ENCODE peak calls at places on chromosomes 1 and 21, in six cellular contexts. T, H, S, Z, D and M are unnamed samples.

GRCh38 chr1:244212792-244213475 is 161.9 kb downstream of the ZBTB18 start:
- DNase-seq in T (no peak), H (no peak), S (no peak), D (no peak), Z (no peak), M (no peak)

GRCh38 chr21:46560568-46561447 is 44.1 kb downstream of the S100B start:
- DNase-seq in D (no peak), H (no peak), T (no peak), S (no peak), Z (no peak), M (no peak)

GRCh38 chr1:27563407-27564263 is 40.3 kb downstream of the AHDC1 start:
- DNase-seq in D (peak; percentile 71), Z (no peak), T (peak; percentile 88), S (peak; percentile 59), H (no peak), M (no peak)

GRCh38 chr1:172727956-172728603 is 69.2 kb downstream of the FASLG start:
- DNase-seq in D (no peak), Z (peak; percentile 87), T (no peak), H (no peak), S (no peak), M (peak; percentile 55)

GRCh38 chr1:110348050-110348449 is 8.9 kb downstream of the RBM15 start:
- DNase-seq in S (no peak), D (no peak), H (no peak), Z (no peak), T (no peak), M (no peak)

GRCh38 chr1:240823357-240823756 is 211.4 kb upstream of the GREM2 start:
- DNase-seq in D (no peak), H (no peak), Z (no peak), T (no peak), S (no peak), M (no peak)

GRCh38 chr21:34552324-34553198 is 40.6 kb upstream of the KCNE1 start:
- DNase-seq in Z (no peak), T (no peak), H (no peak), D (no peak), S (no peak), M (no peak)

GRCh38 chr1:163085904-163086268 is 16.7 kb downstream of the RGS4 start:
- DNase-seq in T (no peak), H (no peak), Z (no peak), S (no peak), D (no peak), M (no peak)

GRCh38 chr1:221517961-221518360 is 223.9 kb downstream of the DUSP10 start:
- DNase-seq in Z (no peak), T (no peak), H (no peak), S (no peak), D (no peak), M (no peak)

GRCh38 chr1:41476807-41477361 is 7.6 kb downstream of the EDN2 start:
- DNase-seq in S (no peak), H (no peak), T (peak; percentile 73), D (peak; percentile 49), Z (no peak), M (no peak)

GRCh38 chr1:93662481-93663190 is 19.0 kb downstream of the BCAR3 start:
- DNase-seq in Z (no peak), T (no peak), H (no peak), S (no peak), D (no peak), M (no peak)

GRCh38 chr1:52368383-52369172 is 2.6 kb upstream of the CC2D1B start:
- DNase-seq in D (peak; percentile 65), S (peak; percentile 43), T (peak; percentile 75), H (peak; percentile 48), Z (peak; percentile 81), M (no peak)

GRCh38 chr1:2909797-2910196 is 108.3 kb upstream of the TTC34 start:
- DNase-seq in D (no peak), S (no peak), T (no peak), H (no peak), Z (no peak), M (no peak)

GRCh38 chr21:17818158-17819113 is 720 bp downstream of the C21orf91 start:
- DNase-seq in D (no peak), S (peak; percentile 38), T (peak; percentile 71), H (peak; percentile 21), Z (peak; percentile 56), M (no peak)

GRCh38 chr1:228021526-228022030 is 14.8 kb downstream of the WNT3A start:
- DNase-seq in D (peak; percentile 18), T (peak; percentile 51), H (no peak), S (no peak), Z (no peak), M (no peak)

GRCh38 chr1:38690790-38691189 is 168.8 kb downstream of the RRAGC start:
- DNase-seq in D (no peak), H (no peak), T (no peak), Z (no peak), S (no peak), M (no peak)

GRCh38 chr1:209106237-209106741 is 477.2 kb upstream of the CAMK1G start:
- DNase-seq in Z (peak; percentile 14), D (no peak), S (no peak), T (no peak), H (no peak), M (no peak)

GRCh38 chr21:45293726-45294401 is 6.2 kb upstream of the POFUT2 start:
- DNase-seq in Z (no peak), T (peak; percentile 65), D (peak; percentile 79), S (no peak), H (no peak), M (no peak)

GRCh38 chr1:169044296-169044695 is 62.2 kb upstream of the ATP1B1 start:
- DNase-seq in S (no peak), D (no peak), T (no peak), Z (peak; percentile 81), H (peak; percentile 14), M (no peak)

GRCh38 chr1:27598902-27599528 is 4.9 kb downstream of the AHDC1 start:
- DNase-seq in D (peak; percentile 82), Z (no peak), S (peak; percentile 43), T (peak; percentile 77), H (no peak), M (no peak)

GRCh38 chr1:210364479-210364878 is 35.8 kb downstream of the HHAT start:
- DNase-seq in T (no peak), H (no peak), Z (no peak), D (no peak), S (no peak), M (no peak)

GRCh38 chr1:2339206-2340085 is 51.9 kb downstream of the MORN1 start:
- DNase-seq in Z (no peak), H (no peak), D (no peak), T (peak; percentile 64), S (no peak), M (no peak)

GRCh38 chr1:167629681-167630567 is at the start of gene RCSD1:
- DNase-seq in Z (peak; percentile 82), H (peak; percentile 40), S (no peak), D (no peak), T (peak; percentile 83), M (no peak)

GRCh38 chr1:116878804-116879477 is 30.8 kb upstream of the PTGFRN start:
- DNase-seq in S (no peak), D (peak; percentile 44), Z (no peak), T (peak; percentile 62), H (no peak), M (no peak)

GRCh38 chr1:118077331-118078055 is 107.5 kb downstream of the SPAG17 start:
- DNase-seq in S (no peak), Z (peak; percentile 23), D (no peak), T (no peak), H (no peak), M (peak; percentile 22)

DNA sequence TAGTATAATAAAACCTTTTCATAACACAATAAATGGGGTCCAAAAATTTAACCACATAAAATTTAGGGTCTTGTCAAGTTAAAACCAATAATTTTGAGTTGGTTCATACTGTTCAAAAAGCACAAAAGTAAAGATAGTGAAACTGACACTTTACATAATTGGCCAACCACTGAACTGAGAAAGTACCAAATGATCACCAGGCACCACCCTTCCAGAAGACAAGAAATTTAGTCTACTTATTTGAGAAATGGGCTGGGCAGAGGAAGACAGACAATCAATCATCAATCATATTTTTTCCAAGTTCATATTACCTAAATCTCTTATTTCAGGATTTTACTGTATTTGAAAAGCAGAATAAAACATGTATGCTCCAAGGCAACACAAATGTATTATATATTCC is 6.5 kb upstream of the GOLPH3L start:
- DNase-seq in T (no peak), H (no peak), Z (no peak), S (no peak), D (no peak), M (no peak)
- H3K4me3 ChIP-seq in T (no peak overlapping the region), H (no peak overlapping the region), Z (no peak overlapping the region), S (no peak overlapping the region), D (no peak overlapping the region), M (no peak overlapping the region)

DNA sequence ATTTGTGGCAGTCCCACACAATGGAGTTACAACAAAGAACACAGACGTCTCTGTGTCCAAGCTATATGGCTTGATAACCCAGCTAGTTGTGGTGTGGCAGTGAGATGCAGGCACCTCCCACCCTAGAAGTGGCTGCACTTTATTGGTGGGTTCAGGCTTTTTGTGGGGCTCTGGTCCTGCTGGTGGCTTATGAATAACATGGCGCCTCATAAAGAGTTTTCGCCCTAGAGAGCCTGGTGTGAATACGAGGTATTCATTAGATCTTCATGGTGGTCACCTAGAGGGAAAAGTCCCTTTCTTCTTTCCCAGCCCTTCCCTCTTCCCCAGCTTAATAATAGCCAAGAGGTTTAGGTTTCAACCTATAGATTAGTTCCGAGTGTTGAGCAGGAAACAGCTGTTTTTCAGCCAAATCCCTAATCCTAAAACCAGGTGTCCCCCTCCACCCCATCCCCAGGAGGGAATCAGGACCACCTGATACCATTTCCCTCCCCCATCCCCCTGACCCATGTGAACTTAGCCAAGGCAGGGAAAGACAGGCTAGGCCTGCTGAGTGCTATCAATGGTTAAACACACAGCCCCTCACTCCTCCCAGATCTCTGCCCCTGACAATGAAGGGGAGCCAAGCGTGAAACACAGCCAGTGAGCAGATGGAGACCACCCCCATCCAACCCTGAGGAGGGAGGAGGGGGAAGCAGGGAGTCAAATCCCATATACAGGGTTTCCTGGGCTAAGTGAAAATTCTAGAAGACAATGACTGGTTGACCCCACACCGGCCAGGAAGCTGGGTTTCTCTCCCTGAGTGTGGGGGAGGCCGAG is 58.2 kb downstream of the NFASC start:
- DNase-seq in D (no peak), T (no peak), S (no peak), H (no peak), Z (no peak), M (no peak)
- H3K4me1 ChIP-seq in D (peaks cover 14% of the 10 kb centered on the region), T (peaks cover 3% of the 10 kb centered on the region), S (peaks cover 3% of the 10 kb centered on the region), H (no peaks in the 10 kb centered on the region), Z (no peaks in the 10 kb centered on the region), M (peaks cover 16% of the 10 kb centered on the region)

GRCh38 chr1:54265661-54266060 is 65.7 kb downstream of the MRPL37 start:
- DNase-seq in T (no peak), S (no peak), D (no peak), H (no peak), Z (no peak), M (no peak)
- H3K4me3 ChIP-seq in T (no peak overlapping the region), S (no peak overlapping the region), D (no peak overlapping the region), H (no peak overlapping the region), Z (no peak overlapping the region), M (no peak overlapping the region)

DNA sequence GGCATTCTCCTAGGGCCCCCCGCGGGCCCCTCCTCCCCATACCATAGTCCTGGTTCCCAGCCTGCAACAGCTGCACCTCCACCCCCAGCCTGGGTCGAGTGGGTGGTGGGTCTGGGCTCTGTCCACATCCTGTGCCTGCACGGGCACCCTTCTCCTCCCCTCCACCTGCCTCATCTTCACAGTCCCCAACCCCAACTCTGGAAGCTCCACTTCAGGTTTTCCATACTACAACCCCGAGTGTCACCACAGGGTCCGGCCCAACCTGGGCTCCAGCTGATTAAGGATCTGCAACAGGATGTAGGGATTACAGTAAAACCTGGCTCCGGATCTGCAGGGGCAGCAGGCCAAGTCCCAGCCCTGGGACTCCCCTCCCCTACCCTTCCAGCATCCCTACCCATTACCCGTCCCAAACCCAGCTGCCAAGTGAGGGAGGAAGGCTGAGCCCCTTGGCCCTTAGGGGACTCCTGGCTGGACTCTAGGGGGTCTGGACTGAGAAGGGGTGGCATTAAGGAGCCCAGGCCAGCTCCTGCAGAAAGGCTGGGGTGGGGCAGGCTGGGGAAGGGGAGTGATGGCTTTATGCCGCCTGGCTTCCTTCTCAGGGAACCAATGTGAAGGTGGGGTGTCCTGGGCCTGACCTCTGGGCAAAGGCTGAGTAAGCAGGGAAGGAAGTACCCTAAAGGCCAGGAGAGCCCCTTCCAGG is 116.8 kb downstream of the CASZ1 start:
- DNase-seq in H (no peak), D (no peak), T (no peak), S (peak; percentile 49), Z (no peak), M (peak; percentile 75)
- H3K4me1 ChIP-seq in H (no peaks in the 10 kb centered on the region), D (peaks cover 7% of the 10 kb centered on the region), T (peaks cover 72% of the 10 kb centered on the region), S (peaks cover 54% of the 10 kb centered on the region), Z (no peaks in the 10 kb centered on the region), M (peaks cover 19% of the 10 kb centered on the region)